ENCODE peak calls at places on chromosomes 6 and 20, in seven cellular contexts. A is left lung, X is cardiac muscle cell, W is Panc1, R is transverse colon, M is PC-3, I is breast epithelium. P is an unnamed sample.

GRCh38 chr6:84411060-84411629 is 183.7 kb upstream of the CEP162 start:
- DNase-seq in A (no peak), X (no peak), W (no peak), R (no peak), M (peak; percentile 66), I (no peak), P (no peak)

GRCh38 chr20:6485376-6485775 is 282.1 kb upstream of the BMP2 start:
- DNase-seq in A (no peak), X (no peak), W (no peak), R (no peak), M (no peak), I (no peak), P (no peak)

GRCh38 chr20:17627101-17627950 is 54.7 kb downstream of the RRBP1 start:
- DNase-seq in A (peak; percentile 23), X (no peak), W (no peak), R (no peak), M (no peak), I (no peak), P (no peak)

GRCh38 chr20:59948828-59949720 is 8.9 kb downstream of the FAM217B start:
- DNase-seq in A (no peak), X (peak; percentile 60), W (no peak), R (no peak), M (peak; percentile 69), I (no peak), P (no peak)

GRCh38 chr20:60242836-60243520 is 284.8 kb downstream of the CDH26 start:
- DNase-seq in A (no peak), X (no peak), W (no peak), R (no peak), M (no peak), I (no peak), P (no peak)

GRCh38 chr6:50952092-50952932 is 133.6 kb downstream of the TFAP2B start:
- DNase-seq in A (no peak), X (peak; percentile 7), W (no peak), R (no peak), M (peak; percentile 54), I (no peak), P (no peak)

GRCh38 chr20:58558483-58559367 is 43.5 kb upstream of the APCDD1L start:
- DNase-seq in A (no peak), X (no peak), W (no peak), R (no peak), M (no peak), I (peak; percentile 46), P (no peak)

GRCh38 chr20:64106435-64106961 is 867 bp downstream of the NPBWR2 start:
- DNase-seq in A (no peak), X (no peak), W (no peak), R (peak; percentile 2), M (no peak), I (no peak), P (no peak)

GRCh38 chr6:11824986-11825385 is 46.4 kb upstream of the ADTRP start:
- DNase-seq in A (no peak), X (no peak), W (no peak), R (no peak), M (no peak), I (no peak), P (no peak)

DNA sequence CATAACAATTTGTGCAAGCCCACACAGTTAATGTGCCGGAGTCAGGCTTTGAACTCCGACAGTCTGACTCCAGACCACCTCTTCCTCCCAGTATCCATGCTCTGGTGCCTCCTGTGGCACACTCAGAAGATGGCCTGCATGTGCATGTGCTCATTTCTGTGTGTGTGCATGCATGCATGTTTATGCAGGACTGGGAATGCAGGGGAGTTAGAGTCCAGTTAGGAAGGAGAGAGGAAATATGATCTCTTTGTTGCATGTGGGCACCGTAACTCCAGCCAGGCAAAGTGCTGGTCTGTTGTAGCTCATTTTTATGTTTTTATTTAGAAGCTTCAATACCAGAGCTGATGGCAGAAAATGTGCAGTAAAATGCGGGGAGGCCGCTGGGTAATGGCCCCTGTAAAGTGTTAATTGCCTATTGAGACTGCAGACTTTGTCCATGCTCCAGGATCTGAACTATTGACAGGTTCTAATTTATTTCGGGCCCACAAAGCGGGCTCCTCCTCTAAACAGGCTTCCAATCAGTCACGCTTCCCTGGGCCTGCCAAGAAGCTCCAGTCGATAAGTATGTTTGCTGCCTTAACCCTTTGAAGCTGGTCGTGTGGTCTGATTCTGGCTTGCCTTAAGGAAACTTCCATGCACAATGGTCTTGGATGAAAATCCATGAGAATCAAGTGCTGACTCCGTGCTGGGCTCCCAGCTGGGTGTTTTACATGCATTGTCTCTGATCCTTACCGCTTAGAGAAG is 248.4 kb downstream of the DHX35 start:
- DNase-seq in A (no peak), X (peak; percentile 6), W (no peak), R (peak; percentile 11), M (no peak), I (no peak), P (no peak)
- H3K27ac ChIP-seq in A (no peak overlapping the region), X (no peak overlapping the region), W (no peak overlapping the region), R (no peak overlapping the region), M (no peak overlapping the region), I (no peak overlapping the region), P (no peak overlapping the region)

DNA sequence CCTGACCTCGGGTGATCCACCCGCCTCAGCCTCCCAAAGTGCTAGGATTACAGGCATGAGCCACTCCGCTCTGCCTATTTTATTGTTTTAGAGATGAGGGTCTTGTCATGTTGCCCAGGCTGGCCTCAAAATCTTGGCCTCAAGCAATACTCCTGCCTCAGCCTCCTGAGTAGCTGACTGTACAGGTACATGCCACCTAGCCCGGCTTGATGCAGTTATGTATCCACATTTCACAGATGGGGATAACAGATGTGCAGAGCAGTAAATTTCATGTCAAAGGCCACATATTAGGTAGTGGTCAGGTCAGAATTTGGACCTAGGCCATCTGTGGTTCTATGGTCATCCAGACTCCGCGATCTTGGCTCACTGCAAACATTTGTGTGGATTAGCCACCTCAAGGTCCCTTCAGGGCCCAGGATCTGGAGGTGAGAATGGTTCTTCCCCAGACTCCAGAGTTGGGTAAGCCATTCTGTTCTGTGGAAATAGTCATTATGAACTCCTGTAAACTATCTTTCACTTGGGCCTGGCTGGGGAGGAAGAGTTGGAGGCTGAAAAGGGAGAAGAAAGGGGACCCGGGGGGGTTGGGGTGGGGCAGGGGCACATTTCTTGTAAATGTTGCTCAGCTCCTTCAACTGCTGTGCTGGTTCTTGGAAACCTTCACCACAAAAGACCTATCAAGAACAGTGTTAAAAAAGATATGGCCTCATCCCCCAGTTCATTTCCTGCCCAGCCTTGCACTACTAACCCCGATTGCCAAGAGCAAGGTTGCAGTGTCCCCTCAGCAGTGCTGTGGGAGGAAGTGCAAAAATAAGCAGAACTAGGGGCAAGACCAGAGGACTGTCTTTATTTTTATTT is 13.0 kb downstream of the PIM1 start:
- DNase-seq in A (peak; percentile 72), X (no peak), W (no peak), R (peak; percentile 43), M (no peak), I (no peak), P (peak; percentile 31)
- H3K4me1 ChIP-seq in A (peaks cover 5% of the 10 kb centered on the region), X (no peaks in the 10 kb centered on the region), W (no peaks in the 10 kb centered on the region), R (no peaks in the 10 kb centered on the region), M (no peaks in the 10 kb centered on the region), I (no peaks in the 10 kb centered on the region), P (peaks cover 76% of the 10 kb centered on the region)

GRCh38 chr6:110415297-110415916 is at the start of gene DDO:
- DNase-seq in A (peak; percentile 64), X (peak; percentile 14), W (no peak), R (peak; percentile 52), M (peak; percentile 2), I (peak; percentile 86), P (no peak)
- H3K27ac ChIP-seq in A (peak within 1 kb of the TSS; percentile 64), X (peak within 1 kb of the TSS; percentile 90), W (no peak within 1 kb of the TSS), R (peak within 1 kb of the TSS; percentile 74), M (no peak within 1 kb of the TSS), I (peak within 1 kb of the TSS; percentile 82), P (no peak within 1 kb of the TSS)

DNA sequence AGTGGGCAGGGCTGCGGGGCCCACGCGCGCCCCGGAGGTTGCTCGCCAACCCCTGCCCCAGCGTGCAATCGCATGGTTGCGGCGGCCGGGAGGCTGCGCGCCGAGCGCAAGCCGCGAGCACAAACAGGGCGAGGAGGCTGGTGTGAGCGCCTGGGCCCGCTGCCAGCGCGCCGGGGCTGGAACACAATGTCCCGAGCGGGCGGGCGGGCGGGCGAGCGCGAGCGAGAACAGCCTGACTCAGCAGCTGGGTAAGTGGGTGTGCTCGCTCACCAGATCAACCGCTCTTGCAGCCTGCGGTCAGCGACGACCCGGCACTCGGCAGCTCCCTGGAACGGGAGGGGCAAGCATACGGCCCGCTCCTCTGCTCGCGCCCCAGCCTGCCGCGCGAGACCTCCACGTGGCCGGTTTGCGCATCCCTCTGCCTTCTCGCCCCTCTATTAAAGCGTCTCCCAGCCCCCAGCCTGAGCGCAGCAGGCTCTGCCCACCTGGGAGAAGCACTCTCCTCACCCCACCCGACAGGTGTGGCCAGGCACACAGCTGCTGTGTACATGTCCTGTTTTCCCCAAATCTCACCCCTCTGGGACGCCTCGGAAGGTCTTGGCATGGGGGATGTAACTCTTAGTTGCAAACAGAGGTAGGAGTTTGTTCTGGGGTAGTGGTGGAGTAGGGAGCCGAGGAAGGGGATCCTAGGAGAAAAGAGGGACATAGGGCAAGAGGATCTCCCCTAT is 8.7 kb upstream of the ARMC12 start:
- DNase-seq in A (peak; percentile 96), X (peak; percentile 87), W (no peak), R (peak; percentile 96), M (peak; percentile 87), I (peak; percentile 90), P (peak; percentile 95)
- H3K4me1 ChIP-seq in A (peaks cover 53% of the 10 kb centered on the region), X (peaks cover 45% of the 10 kb centered on the region), W (peaks cover 45% of the 10 kb centered on the region), R (peaks cover 92% of the 10 kb centered on the region), M (peaks cover 27% of the 10 kb centered on the region), I (peaks cover 59% of the 10 kb centered on the region), P (peaks cover 81% of the 10 kb centered on the region)

DNA sequence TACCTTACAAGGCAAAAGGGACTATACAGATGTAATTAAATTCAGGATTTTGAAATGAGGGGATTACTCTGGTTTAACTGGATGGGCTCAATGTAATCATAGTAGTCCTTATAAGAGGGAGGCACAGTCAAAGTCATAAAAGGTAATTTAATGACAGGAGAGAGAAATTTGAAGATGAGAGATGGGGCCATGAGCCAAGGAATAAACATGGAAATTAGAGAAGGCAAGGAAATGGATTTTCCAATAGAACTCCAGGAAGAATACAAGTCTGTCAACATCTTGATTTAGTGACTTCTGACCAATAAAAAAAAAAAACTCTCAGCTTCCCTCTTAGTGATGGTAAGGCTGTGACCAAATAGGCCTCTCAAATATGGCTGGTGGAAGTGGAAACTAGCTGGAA is 101.9 kb upstream of the BEND3 start:
- DNase-seq in A (no peak), X (no peak), W (no peak), R (no peak), M (no peak), I (no peak), P (no peak)
- H3K27ac ChIP-seq in A (no peak overlapping the region), X (no peak overlapping the region), W (no peak overlapping the region), R (no peak overlapping the region), M (no peak overlapping the region), I (no peak overlapping the region), P (no peak overlapping the region)

DNA sequence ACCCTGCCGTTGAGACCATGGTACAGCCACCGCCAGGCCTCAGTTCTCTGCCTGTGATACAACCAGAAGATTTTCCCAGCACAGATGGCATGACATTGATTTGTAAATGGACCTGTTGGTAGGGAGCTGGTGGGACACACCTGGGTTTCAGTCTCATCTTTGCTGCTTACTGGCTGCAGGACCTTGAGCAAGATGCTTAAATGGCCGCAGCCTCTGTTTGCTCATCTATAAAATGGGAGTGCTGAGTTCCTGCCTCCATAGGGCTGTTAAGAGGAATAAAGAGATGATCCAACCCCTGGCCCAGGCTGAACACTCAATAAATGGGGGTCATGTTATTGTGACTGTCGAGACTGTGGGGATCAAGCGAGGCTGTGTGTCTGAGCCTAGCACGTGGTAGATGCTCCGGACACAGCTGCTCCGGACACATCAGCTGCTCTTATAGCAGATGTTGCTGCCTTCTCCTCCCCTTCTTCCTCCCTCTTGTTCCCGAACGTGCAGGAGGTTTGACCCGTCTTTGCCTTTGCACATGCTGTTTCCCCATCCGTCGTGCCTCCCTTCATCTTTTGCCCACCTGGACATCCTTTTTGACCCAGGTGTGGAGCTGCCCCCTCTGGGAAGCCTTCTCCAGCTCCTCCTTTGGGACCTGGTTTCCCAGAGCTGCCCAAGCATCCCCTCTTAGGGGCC is 29.2 kb downstream of the DLGAP4 start:
- DNase-seq in A (no peak), X (no peak), W (no peak), R (no peak), M (no peak), I (no peak), P (no peak)
- H3K4me1 ChIP-seq in A (no peaks in the 10 kb centered on the region), X (no peaks in the 10 kb centered on the region), W (no peaks in the 10 kb centered on the region), R (no peaks in the 10 kb centered on the region), M (peaks cover 7% of the 10 kb centered on the region), I (no peaks in the 10 kb centered on the region), P (no peaks in the 10 kb centered on the region)

GRCh38 chr6:5220436-5220835 is 40.3 kb downstream of the LYRM4 start:
- DNase-seq in A (no peak), X (no peak), W (no peak), R (no peak), M (no peak), I (no peak), P (no peak)
- H3K27ac ChIP-seq in A (no peak overlapping the region), X (no peak overlapping the region), W (no peak overlapping the region), R (no peak overlapping the region), M (no peak overlapping the region), I (no peak overlapping the region), P (no peak overlapping the region)

P was measured in CD8-positive, alpha-beta memory T cell.